ENCODE peak calls at places on chromosomes 12 and 14, in nine cellular contexts. O is SK-N-SH, U is HCT116, B is A549, V is GM12878, J is Panc1, D is K562, K is HL-60, W is HepG2. L is an unnamed sample.

GRCh38 chr14:64137657-64138290 is 156.4 kb downstream of the ESR2 start:
- DNase-seq in O (no peak), U (no peak), B (peak), V (no peak), J (no peak), D (peak), K (no peak), W (no peak), L (peak)

GRCh38 chr12:31588976-31589375 is 2.0 kb downstream of the DENND5B start:
- DNase-seq in O (no peak), U (no peak), B (no peak), V (no peak), J (no peak), D (no peak), K (no peak), W (no peak), L (no peak)

GRCh38 chr12:122981036-122981471 is 573 bp downstream of the ARL6IP4 start:
- DNase-seq in O (peak), U (no peak), B (no peak), V (no peak), J (no peak), D (no peak), K (no peak), W (no peak), L (no peak)

GRCh38 chr14:93984987-93985410 is 8.6 kb upstream of the ASB2 start:
- DNase-seq in O (peak), U (peak), B (peak), V (no peak), J (no peak), D (peak), K (peak), W (peak), L (peak)

GRCh38 chr12:117805865-117806264 is 162.9 kb downstream of the KSR2 start:
- DNase-seq in O (no peak), U (no peak), B (no peak), V (no peak), J (no peak), D (no peak), K (no peak), W (no peak), L (no peak)

GRCh38 chr14:71187633-71188356 is 280.5 kb downstream of the PCNX1 start:
- DNase-seq in O (no peak), U (no peak), B (no peak), V (no peak), J (no peak), D (no peak), K (no peak), W (no peak), L (peak)

GRCh38 chr14:98444077-98444476 is 827.9 kb downstream of the BCL11B start:
- DNase-seq in O (no peak), U (no peak), B (no peak), V (no peak), J (no peak), D (no peak), K (no peak), W (no peak), L (no peak)

GRCh38 chr12:102169922-102170698 is 27.5 kb downstream of the PMCH start:
- DNase-seq in O (peak), U (peak), B (peak), V (no peak), J (peak), D (peak), K (no peak), W (peak), L (peak)

GRCh38 chr12:106804668-106805067 is 30.2 kb downstream of the RIC8B start:
- DNase-seq in O (no peak), U (no peak), B (no peak), V (no peak), J (no peak), D (no peak), K (no peak), W (no peak), L (no peak)

GRCh38 chr14:61586539-61587396 is 108.5 kb upstream of the HIF1A start:
- DNase-seq in O (no peak), U (no peak), B (no peak), V (no peak), J (no peak), D (no peak), K (no peak), W (no peak), L (no peak)

GRCh38 chr12:131803995-131804521 is 24.1 kb upstream of the MMP17 start:
- DNase-seq in O (no peak), U (no peak), B (no peak), V (no peak), J (no peak), D (no peak), K (no peak), W (no peak), L (no peak)

GRCh38 chr12:124577986-124578385 is 10.6 kb upstream of the NCOR2 start:
- DNase-seq in O (no peak), U (no peak), B (no peak), V (no peak), J (no peak), D (no peak), K (no peak), W (no peak), L (no peak)

GRCh38 chr12:88339254-88339949 is 197.3 kb downstream of the TMTC3 start:
- DNase-seq in O (no peak), U (peak), B (no peak), V (no peak), J (no peak), D (no peak), K (no peak), W (no peak), L (no peak)

GRCh38 chr12:110917467-110917866 is 2.9 kb downstream of the MYL2 start:
- DNase-seq in O (no peak), U (peak), B (peak), V (no peak), J (no peak), D (no peak), K (no peak), W (peak), L (no peak)

GRCh38 chr14:27367345-27367744 is 769.5 kb upstream of the NOVA1 start:
- DNase-seq in O (no peak), U (no peak), B (no peak), V (no peak), J (no peak), D (no peak), K (no peak), W (no peak), L (no peak)

GRCh38 chr14:59435987-59436386 is 29.2 kb downstream of the GPR135 start:
- DNase-seq in O (no peak), U (no peak), B (no peak), V (no peak), J (no peak), D (no peak), K (peak), W (no peak), L (no peak)

GRCh38 chr12:44193281-44193680 is 357.4 kb downstream of the TMEM117 start:
- DNase-seq in O (no peak), U (no peak), B (no peak), V (peak), J (no peak), D (no peak), K (no peak), W (no peak), L (no peak)

GRCh38 chr14:58783801-58784511 is 146.2 kb downstream of the DACT1 start:
- DNase-seq in O (no peak), U (no peak), B (no peak), V (no peak), J (no peak), D (no peak), K (no peak), W (no peak), L (no peak)

GRCh38 chr14:68016243-68016914 is 196.8 kb downstream of the RAD51B start:
- DNase-seq in O (no peak), U (no peak), B (no peak), V (no peak), J (no peak), D (no peak), K (no peak), W (no peak), L (no peak)

GRCh38 chr14:67345583-67345982 is 14.0 kb downstream of the ATP6V1D start:
- DNase-seq in O (no peak), U (no peak), B (no peak), V (no peak), J (no peak), D (no peak), K (no peak), W (no peak), L (no peak)

GRCh38 chr14:69483765-69484443 is 624 bp upstream of the PLEKHD1 start:
- DNase-seq in O (peak), U (no peak), B (peak), V (no peak), J (no peak), D (no peak), K (no peak), W (no peak), L (peak)

GRCh38 chr12:94172031-94172430 is 23.7 kb downstream of the PLXNC1 start:
- DNase-seq in O (no peak), U (no peak), B (no peak), V (no peak), J (no peak), D (peak), K (peak), W (peak), L (no peak)

GRCh38 chr14:59067135-59067894 is 121.2 kb upstream of the DAAM1 start:
- DNase-seq in O (no peak), U (no peak), B (peak), V (no peak), J (no peak), D (no peak), K (no peak), W (no peak), L (no peak)

GRCh38 chr12:76685246-76685678 is 78.7 kb upstream of the ZDHHC17 start:
- DNase-seq in O (no peak), U (no peak), B (peak), V (no peak), J (no peak), D (no peak), K (no peak), W (no peak), L (peak)

GRCh38 chr12:26121841-26122680 is 2.8 kb downstream of the BHLHE41 start:
- DNase-seq in O (peak), U (no peak), B (no peak), V (no peak), J (no peak), D (peak), K (peak), W (no peak), L (peak)

GRCh38 chr14:95516554-95517209 is at the start of gene SYNE3:
- DNase-seq in O (peak), U (no peak), B (no peak), V (no peak), J (no peak), D (peak), K (no peak), W (no peak), L (peak)

GRCh38 chr14:99655521-99655920 is 10.6 kb downstream of the HHIPL1 start:
- DNase-seq in O (no peak), U (no peak), B (no peak), V (no peak), J (no peak), D (no peak), K (no peak), W (no peak), L (no peak)

GRCh38 chr12:80353254-80353653 is 90.8 kb upstream of the PTPRQ start:
- DNase-seq in O (no peak), U (no peak), B (peak), V (no peak), J (no peak), D (no peak), K (no peak), W (peak), L (no peak)

GRCh38 chr14:63543826-63544320 is 696 bp upstream of the PPP2R5E start:
- DNase-seq in O (no peak), U (no peak), B (no peak), V (no peak), J (no peak), D (no peak), K (no peak), W (no peak), L (peak)

GRCh38 chr12:12985817-12986408 is 14.2 kb downstream of the HEBP1 start:
- DNase-seq in O (peak), U (peak), B (peak), V (no peak), J (no peak), D (peak), K (peak), W (peak), L (peak)

GRCh38 chr12:91383106-91383505 is 200.5 kb upstream of the DCN start:
- DNase-seq in O (no peak), U (no peak), B (no peak), V (no peak), J (no peak), D (no peak), K (no peak), W (no peak), L (no peak)

GRCh38 chr14:39376671-39377403 is 55.4 kb downstream of the FBXO33 start:
- DNase-seq in O (no peak), U (peak), B (peak), V (no peak), J (no peak), D (no peak), K (no peak), W (peak), L (peak)

GRCh38 chr14:71574976-71575375 is 357.3 kb upstream of the RGS6 start:
- DNase-seq in O (no peak), U (no peak), B (peak), V (no peak), J (peak), D (no peak), K (no peak), W (no peak), L (peak)

GRCh38 chr14:72576258-72576657 is 317.6 kb downstream of the DPF3 start:
- DNase-seq in O (no peak), U (no peak), B (no peak), V (no peak), J (no peak), D (no peak), K (no peak), W (no peak), L (no peak)

GRCh38 chr12:107990325-107990724 is 138.8 kb upstream of the WSCD2 start:
- DNase-seq in O (peak), U (peak), B (peak), V (no peak), J (no peak), D (peak), K (peak), W (peak), L (peak)

GRCh38 chr12:107992016-107992415 is 137.1 kb upstream of the WSCD2 start:
- DNase-seq in O (no peak), U (no peak), B (no peak), V (no peak), J (no peak), D (no peak), K (no peak), W (no peak), L (no peak)

GRCh38 chr12:107998863-107999262 is 130.2 kb upstream of the WSCD2 start:
- DNase-seq in O (no peak), U (no peak), B (no peak), V (no peak), J (no peak), D (no peak), K (no peak), W (no peak), L (no peak)

GRCh38 chr12:107992870-107993451 is 136.1 kb upstream of the WSCD2 start:
- DNase-seq in O (peak), U (peak), B (peak), V (peak), J (peak), D (peak), K (peak), W (peak), L (peak)
- TF ChIP-seq REST in O (no peak), U (no peak), B (no peak), V (no peak), J (no peak), D (no peak), K (no peak), W (no peak), L (no peak)

GRCh38 chr14:52002542-52002941 is 13.2 kb downstream of the RTRAF start:
- DNase-seq in O (no peak), U (no peak), B (no peak), V (no peak), J (no peak), D (no peak), K (no peak), W (no peak), L (peak)

GRCh38 chr14:52006361-52006760 is 17.0 kb downstream of the RTRAF start:
- DNase-seq in O (no peak), U (no peak), B (no peak), V (no peak), J (no peak), D (no peak), K (no peak), W (no peak), L (no peak)

GRCh38 chr14:52005625-52006024 is 16.3 kb downstream of the RTRAF start:
- DNase-seq in O (no peak), U (no peak), B (no peak), V (no peak), J (no peak), D (no peak), K (no peak), W (no peak), L (no peak)

GRCh38 chr14:52000631-52001030 is 11.3 kb downstream of the RTRAF start:
- DNase-seq in O (no peak), U (no peak), B (no peak), V (no peak), J (no peak), D (no peak), K (no peak), W (no peak), L (no peak)

DNA sequence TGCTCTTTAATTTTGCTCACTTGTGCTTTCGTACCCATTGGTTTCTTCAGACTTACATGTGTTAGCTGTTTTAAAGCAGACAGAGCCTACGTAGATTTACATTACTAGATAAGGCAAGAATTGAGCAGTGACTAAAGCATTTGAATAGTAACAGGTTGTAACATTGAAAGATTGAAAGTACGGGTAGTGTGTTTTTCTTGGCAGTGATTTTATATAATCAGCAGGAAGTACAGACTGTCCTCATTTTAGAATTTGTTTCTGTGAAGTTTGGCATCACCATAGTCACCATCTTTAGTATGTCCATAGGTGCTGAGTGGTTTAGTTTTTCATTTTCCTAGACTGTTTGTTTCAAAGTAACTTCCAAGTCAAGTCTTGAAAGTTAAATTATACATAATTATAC is 14.0 kb downstream of the RTRAF start:
- DNase-seq in O (no peak), U (no peak), B (no peak), V (no peak), J (no peak), D (no peak), K (no peak), W (no peak), L (no peak)
- H3K27ac ChIP-seq in O (peak), U (no peak), B (no peak), V (no peak), J (no peak), D (no peak), K (no peak), W (no peak), L (no peak)

DNA sequence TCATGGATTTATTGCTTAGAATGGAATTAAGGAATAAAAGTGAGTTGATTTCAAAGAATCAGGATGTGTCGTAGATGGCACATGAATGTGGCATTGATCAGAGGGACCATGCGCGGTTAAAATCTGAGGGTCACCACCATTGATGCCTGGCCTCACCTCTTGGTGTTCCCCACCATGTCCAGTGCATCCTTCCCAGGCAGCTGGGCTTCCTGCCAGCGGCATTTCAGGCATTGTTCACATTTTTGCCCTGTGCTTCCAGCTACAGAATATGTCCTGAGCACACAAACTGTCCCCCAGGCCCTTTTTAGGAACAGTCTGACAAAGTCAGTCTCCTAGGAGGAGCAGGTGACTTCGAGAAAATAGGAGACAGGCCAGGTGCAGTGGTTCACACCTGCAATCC is 42.0 kb upstream of the TSPAN9 start:
- DNase-seq in O (no peak), U (no peak), B (no peak), V (no peak), J (no peak), D (no peak), K (no peak), W (no peak), L (no peak)
- TF ChIP-seq REST in O (no peak), U (no peak), B (no peak), V (no peak), J (no peak), D (no peak), K (no peak), W (no peak), L (no peak)

GRCh38 chr14:65237023-65237814 is 134.9 kb upstream of the MAX start:
- DNase-seq in O (no peak), U (no peak), B (no peak), V (no peak), J (no peak), D (no peak), K (no peak), W (no peak), L (no peak)

GRCh38 chr14:65237956-65238355 is 135.6 kb upstream of the MAX start:
- DNase-seq in O (no peak), U (no peak), B (no peak), V (no peak), J (no peak), D (peak), K (no peak), W (peak), L (peak)

GRCh38 chr14:65238456-65238855 is 136.1 kb upstream of the MAX start:
- DNase-seq in O (no peak), U (no peak), B (peak), V (no peak), J (no peak), D (no peak), K (no peak), W (peak), L (no peak)

GRCh38 chr14:65231286-65231980 is 129.1 kb upstream of the MAX start:
- DNase-seq in O (no peak), U (no peak), B (no peak), V (no peak), J (no peak), D (no peak), K (no peak), W (peak), L (no peak)

GRCh38 chr14:65234752-65235361 is 132.5 kb upstream of the MAX start:
- DNase-seq in O (no peak), U (no peak), B (no peak), V (no peak), J (no peak), D (no peak), K (no peak), W (no peak), L (no peak)
- H3K27ac ChIP-seq in O (no peak), U (no peak), B (no peak), V (no peak), J (no peak), D (no peak), K (no peak), W (no peak), L (no peak)

GRCh38 chr12:115584156-115584555 is 693.3 kb downstream of the MED13L start:
- DNase-seq in O (no peak), U (no peak), B (no peak), V (no peak), J (no peak), D (no peak), K (no peak), W (no peak), L (no peak)
- TF ChIP-seq REST in O (no peak), U (no peak), B (no peak), V (no peak), J (no peak), D (no peak), K (no peak), W (no peak), L (no peak)

GRCh38 chr12:120343692-120344091 is 16.1 kb upstream of the PLA2G1B start:
- DNase-seq in O (no peak), U (no peak), B (no peak), V (no peak), J (no peak), D (no peak), K (no peak), W (no peak), L (no peak)

GRCh38 chr12:120342156-120342555 is 14.6 kb upstream of the PLA2G1B start:
- DNase-seq in O (no peak), U (no peak), B (no peak), V (no peak), J (no peak), D (no peak), K (no peak), W (no peak), L (no peak)

GRCh38 chr12:120342567-120343537 is 15.3 kb upstream of the PLA2G1B start:
- DNase-seq in O (no peak), U (no peak), B (no peak), V (no peak), J (no peak), D (no peak), K (no peak), W (no peak), L (peak)

GRCh38 chr12:120337730-120338129 is 10.2 kb upstream of the PLA2G1B start:
- DNase-seq in O (no peak), U (no peak), B (no peak), V (no peak), J (no peak), D (no peak), K (no peak), W (no peak), L (no peak)

DNA sequence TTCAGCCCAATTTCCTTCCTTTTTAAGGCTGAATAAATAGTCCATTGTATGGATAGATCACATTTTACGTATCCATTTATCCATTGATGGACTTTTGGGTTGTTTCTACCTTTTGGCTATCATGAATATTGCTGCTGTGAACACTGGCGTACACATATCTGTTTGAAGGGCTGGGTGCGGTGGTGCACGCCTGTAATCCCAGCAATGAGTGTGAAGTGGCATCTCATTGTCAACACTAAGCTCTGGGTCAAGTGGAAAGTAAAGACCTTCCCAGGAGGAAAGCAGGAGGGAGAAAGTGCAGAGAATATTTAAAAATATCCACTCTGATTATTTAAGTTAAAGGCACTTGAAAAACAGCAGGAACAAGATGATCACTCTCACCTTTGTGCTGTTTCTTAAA is 11.7 kb upstream of the PLA2G1B start:
- DNase-seq in O (no peak), U (no peak), B (no peak), V (no peak), J (no peak), D (no peak), K (no peak), W (no peak), L (no peak)
- H3K27ac ChIP-seq in O (no peak), U (no peak), B (no peak), V (no peak), J (no peak), D (no peak), K (no peak), W (no peak), L (no peak)

L was measured in GM23338.